ENCODE peak calls at places on chromosome 6, in six cellular contexts. H, Y, V, J, B and X are unnamed samples.

GRCh38 chr6:16276991-16277981 is 38.9 kb downstream of the GMPR start:
- DNase-seq in Y (no peak), V (no peak), B (peak; percentile 96), J (peak; percentile 19), H (peak; percentile 84), X (no peak)

GRCh38 chr6:32047084-32047478 is 8.9 kb downstream of the CYP21A2 start:
- DNase-seq in J (no peak), V (no peak), B (peak; percentile 75), Y (no peak), H (no peak), X (no peak)

GRCh38 chr6:7249946-7250643 is 62.9 kb downstream of the SSR1 start:
- DNase-seq in J (no peak), V (no peak), H (no peak), Y (no peak), B (peak; percentile 49), X (no peak)

GRCh38 chr6:7112741-7113313 is 5.1 kb downstream of the RREB1 start:
- DNase-seq in B (peak; percentile 68), Y (no peak), H (peak; percentile 61), V (no peak), J (no peak), X (no peak)

GRCh38 chr6:166595061-166595780 is 8.7 kb upstream of the RAMACL start:
- DNase-seq in H (peak; percentile 22), B (peak; percentile 92), J (no peak), Y (no peak), V (no peak), X (no peak)

GRCh38 chr6:160634706-160635105 is 29.4 kb downstream of the LPA start:
- DNase-seq in J (no peak), H (peak; percentile 0), V (no peak), B (no peak), Y (no peak), X (no peak)

GRCh38 chr6:167651251-167652041 is 175.3 kb upstream of the AFDN start:
- DNase-seq in Y (no peak), V (no peak), B (no peak), J (no peak), H (no peak), X (no peak)

GRCh38 chr6:17865798-17866725 is 121.4 kb downstream of the KIF13A start:
- DNase-seq in J (no peak), Y (peak; percentile 13), V (no peak), H (peak; percentile 99), B (peak; percentile 99), X (no peak)

GRCh38 chr6:93550551-93551276 is 131.4 kb upstream of the EPHA7 start:
- DNase-seq in Y (no peak), V (no peak), H (no peak), B (no peak), J (no peak), X (no peak)

GRCh38 chr6:128216917-128217316 is 303.5 kb downstream of the PTPRK start:
- DNase-seq in Y (no peak), J (no peak), B (no peak), V (no peak), H (no peak), X (no peak)

GRCh38 chr6:71291991-71292390 is 3.4 kb downstream of the OGFRL1 start:
- DNase-seq in Y (no peak), B (peak; percentile 19), J (no peak), V (no peak), H (no peak), X (no peak)

GRCh38 chr6:49269190-49269589 is 193.9 kb downstream of the MMUT start:
- DNase-seq in B (peak; percentile 63), V (no peak), J (no peak), H (peak; percentile 64), Y (no peak), X (no peak)

GRCh38 chr6:155186052-155186658 is 77.7 kb upstream of the CLDN20 start:
- DNase-seq in Y (no peak), J (no peak), H (peak; percentile 60), V (no peak), B (peak; percentile 49), X (no peak)

GRCh38 chr6:107894821-107895396 is 63.1 kb downstream of the SEC63 start:
- DNase-seq in J (peak; percentile 27), H (peak; percentile 35), B (peak; percentile 23), V (no peak), Y (no peak), X (no peak)

GRCh38 chr6:72622094-72622540 is 253 bp downstream of the KCNQ5 start:
- DNase-seq in B (peak; percentile 76), V (peak; percentile 60), Y (peak; percentile 20), J (no peak), H (peak; percentile 44), X (no peak)

GRCh38 chr6:30914854-30915590 is 984 bp downstream of the VARS2 start:
- DNase-seq in H (no peak), Y (no peak), B (peak; percentile 31), J (no peak), V (no peak), X (no peak)

GRCh38 chr6:32082951-32083350 is 26.2 kb downstream of the TNXB start:
- DNase-seq in V (no peak), H (peak; percentile 46), J (no peak), B (peak; percentile 99), Y (no peak), X (no peak)

GRCh38 chr6:99514089-99514488 is 1.1 kb downstream of the USP45 start:
- DNase-seq in Y (no peak), J (no peak), V (no peak), B (peak; percentile 21), H (no peak), X (no peak)

GRCh38 chr6:35412102-35412501 is 40.0 kb upstream of the FANCE start:
- DNase-seq in H (no peak), Y (no peak), B (no peak), J (no peak), V (no peak), X (no peak)

GRCh38 chr6:130159876-130160415 is 62.8 kb downstream of the SAMD3 start:
- DNase-seq in Y (no peak), V (no peak), H (no peak), J (no peak), B (no peak), X (no peak)

GRCh38 chr6:27651371-27651732 is 178.4 kb upstream of the ZNF184 start:
- DNase-seq in B (no peak), V (peak; percentile 40), H (peak; percentile 38), Y (no peak), J (no peak), X (no peak)

GRCh38 chr6:106448000-106448426 is 87.5 kb downstream of the CRYBG1 start:
- DNase-seq in J (peak; percentile 37), V (no peak), B (no peak), Y (no peak), H (no peak), X (peak; percentile 6)

GRCh38 chr6:105553174-105553573 is 150.3 kb upstream of the PREP start:
- DNase-seq in V (peak; percentile 11), Y (no peak), B (no peak), H (peak; percentile 94), J (no peak), X (no peak)

GRCh38 chr6:30744054-30744805 is at the start of gene IER3:
- DNase-seq in J (no peak), H (peak; percentile 95), V (peak; percentile 42), B (peak; percentile 95), Y (peak; percentile 69), X (peak; percentile 44)

GRCh38 chr6:3410385-3411360 is 46.2 kb downstream of the SLC22A23 start:
- DNase-seq in H (no peak), J (peak; percentile 19), V (peak; percentile 35), B (peak; percentile 71), Y (peak; percentile 35), X (peak; percentile 41)

GRCh38 chr6:195861-196360 is 96.4 kb upstream of the DUSP22 start:
- DNase-seq in B (peak; percentile 28), H (no peak), Y (no peak), J (no peak), V (no peak), X (no peak)

GRCh38 chr6:84072452-84072997 is 39.0 kb downstream of the MRAP2 start:
- DNase-seq in Y (no peak), V (no peak), J (no peak), H (no peak), B (no peak), X (no peak)

GRCh38 chr6:149864578-149865535 is 698 bp upstream of the LRP11 start:
- DNase-seq in J (no peak), Y (no peak), V (peak; percentile 38), B (peak; percentile 88), H (peak; percentile 52), X (peak; percentile 62)

GRCh38 chr6:131112252-131112651 is 23.0 kb upstream of the AKAP7 start:
- DNase-seq in Y (no peak), H (no peak), B (no peak), V (no peak), J (no peak), X (no peak)

GRCh38 chr6:52284131-52284459 is 447 bp downstream of the MCM3 start:
- DNase-seq in V (peak; percentile 26), Y (no peak), B (peak; percentile 63), J (no peak), H (no peak), X (no peak)

GRCh38 chr6:34391023-34391485 is 1.4 kb downstream of the NUDT3 start:
- DNase-seq in V (no peak), B (peak; percentile 83), J (no peak), Y (no peak), H (peak; percentile 37), X (no peak)

GRCh38 chr6:16486661-16487060 is 248.3 kb downstream of the GMPR start:
- DNase-seq in J (no peak), V (no peak), Y (peak; percentile 4), H (no peak), B (no peak), X (no peak)

GRCh38 chr6:139091859-139092258 is 43.0 kb upstream of the HECA start:
- DNase-seq in V (no peak), B (no peak), H (no peak), J (no peak), Y (no peak), X (no peak)

GRCh38 chr6:159421586-159421985 is 252.4 kb downstream of the FNDC1 start:
- DNase-seq in B (no peak), J (no peak), V (no peak), H (no peak), Y (no peak), X (no peak)

GRCh38 chr6:39752835-39753744 is 27.9 kb upstream of the KIF6 start:
- DNase-seq in B (no peak), V (no peak), Y (no peak), H (no peak), J (no peak), X (peak; percentile 31)

GRCh38 chr6:43052842-43053544 is 658 bp downstream of the CUL7 start:
- DNase-seq in V (no peak), H (peak; percentile 15), Y (no peak), J (no peak), B (peak; percentile 67), X (no peak)

GRCh38 chr6:149755300-149756260 is 6.0 kb downstream of the PCMT1 start:
- DNase-seq in J (no peak), B (no peak), V (no peak), H (no peak), Y (no peak), X (peak; percentile 8)

GRCh38 chr6:139588734-139589418 is 214.4 kb upstream of the CITED2 start:
- DNase-seq in H (no peak), V (no peak), Y (no peak), J (no peak), B (peak; percentile 65), X (no peak)

GRCh38 chr6:160138839-160139419 is 17.3 kb downstream of the SLC22A1 start:
- DNase-seq in H (no peak), Y (no peak), J (no peak), V (no peak), B (no peak), X (no peak)

GRCh38 chr6:26180346-26180745 is 93.1 kb downstream of the HFE start:
- DNase-seq in B (no peak), Y (no peak), H (no peak), J (no peak), V (no peak), X (no peak)